ENCODE peak calls at places on chromosome 9, in six cellular contexts. One of them, this sample, is unnamed.

GRCh38 chr9:130212543-130213297 is 40.5 kb downstream of the NCS1 start:
- DNase-seq in IMR-90: no peak
- DNase-seq in H1: no peak
- DNase-seq in suprapubic skin: peak
- DNase-seq in heart left ventricle: no peak
- DNase-seq in vagina: no peak
- DNase-seq in this sample: no peak

GRCh38 chr9:1042466-1042865 is 7.7 kb upstream of the DMRT2 start:
- DNase-seq in IMR-90: no peak
- DNase-seq in H1: peak
- DNase-seq in suprapubic skin: no peak
- DNase-seq in heart left ventricle: no peak
- DNase-seq in vagina: no peak
- DNase-seq in this sample: no peak

GRCh38 chr9:81490605-81491331 is 198.6 kb downstream of the TLE1 start:
- DNase-seq in IMR-90: peak
- DNase-seq in H1: no peak
- DNase-seq in suprapubic skin: no peak
- DNase-seq in heart left ventricle: no peak
- DNase-seq in vagina: no peak
- DNase-seq in this sample: no peak

GRCh38 chr9:8486095-8486494 is 686.5 kb upstream of the DMAC1 start:
- DNase-seq in IMR-90: no peak
- DNase-seq in H1: peak
- DNase-seq in suprapubic skin: no peak
- DNase-seq in heart left ventricle: peak
- DNase-seq in vagina: no peak
- DNase-seq in this sample: no peak

GRCh38 chr9:21589344-21590056 is 107.4 kb upstream of the IFNE start:
- DNase-seq in IMR-90: no peak
- DNase-seq in H1: no peak
- DNase-seq in suprapubic skin: no peak
- DNase-seq in heart left ventricle: no peak
- DNase-seq in vagina: no peak
- DNase-seq in this sample: no peak

GRCh38 chr9:137199411-137200121 is 975 bp downstream of the TPRN start:
- DNase-seq in IMR-90: peak
- DNase-seq in H1: peak
- DNase-seq in suprapubic skin: no peak
- DNase-seq in heart left ventricle: no peak
- DNase-seq in vagina: no peak
- DNase-seq in this sample: no peak

GRCh38 chr9:137286980-137287383 is 9.5 kb downstream of the TOR4A start:
- DNase-seq in IMR-90: peak
- DNase-seq in H1: peak
- DNase-seq in suprapubic skin: peak
- DNase-seq in heart left ventricle: peak
- DNase-seq in vagina: no peak
- DNase-seq in this sample: no peak

GRCh38 chr9:121324316-121324715 is 45.7 kb downstream of the STOM start:
- DNase-seq in IMR-90: no peak
- DNase-seq in H1: no peak
- DNase-seq in suprapubic skin: no peak
- DNase-seq in heart left ventricle: no peak
- DNase-seq in vagina: no peak
- DNase-seq in this sample: no peak

GRCh38 chr9:19663554-19663953 is 125.3 kb downstream of the SLC24A2 start:
- DNase-seq in IMR-90: no peak
- DNase-seq in H1: no peak
- DNase-seq in suprapubic skin: no peak
- DNase-seq in heart left ventricle: no peak
- DNase-seq in vagina: no peak
- DNase-seq in this sample: no peak

GRCh38 chr9:98379572-98379971 is 124.1 kb upstream of the TBC1D2 start:
- DNase-seq in IMR-90: no peak
- DNase-seq in H1: no peak
- DNase-seq in suprapubic skin: no peak
- DNase-seq in heart left ventricle: no peak
- DNase-seq in vagina: no peak
- DNase-seq in this sample: no peak

GRCh38 chr9:70609542-70610286 is 195.3 kb upstream of the KLF9 start:
- DNase-seq in IMR-90: peak
- DNase-seq in H1: no peak
- DNase-seq in suprapubic skin: no peak
- DNase-seq in heart left ventricle: peak
- DNase-seq in vagina: no peak
- DNase-seq in this sample: peak

GRCh38 chr9:128322342-128323191 is at the start of the genes COQ4 and TRUB2:
- DNase-seq in IMR-90: peak
- DNase-seq in H1: peak
- DNase-seq in suprapubic skin: peak
- DNase-seq in heart left ventricle: peak
- DNase-seq in vagina: no peak
- DNase-seq in this sample: peak

GRCh38 chr9:36327903-36328302 is 69.7 kb upstream of the GNE start:
- DNase-seq in IMR-90: peak
- DNase-seq in H1: no peak
- DNase-seq in suprapubic skin: no peak
- DNase-seq in heart left ventricle: no peak
- DNase-seq in vagina: no peak
- DNase-seq in this sample: no peak

GRCh38 chr9:1505489-1505888 is 455.3 kb downstream of the DMRT2 start:
- DNase-seq in IMR-90: no peak
- DNase-seq in H1: no peak
- DNase-seq in suprapubic skin: no peak
- DNase-seq in heart left ventricle: no peak
- DNase-seq in vagina: no peak
- DNase-seq in this sample: no peak

GRCh38 chr9:89593776-89594427 is 10.9 kb upstream of the GADD45G start:
- DNase-seq in IMR-90: peak
- DNase-seq in H1: peak
- DNase-seq in suprapubic skin: no peak
- DNase-seq in heart left ventricle: no peak
- DNase-seq in vagina: peak
- DNase-seq in this sample: no peak

GRCh38 chr9:14865206-14865605 is 45.0 kb downstream of the FREM1 start:
- DNase-seq in IMR-90: no peak
- DNase-seq in H1: no peak
- DNase-seq in suprapubic skin: no peak
- DNase-seq in heart left ventricle: no peak
- DNase-seq in vagina: no peak
- DNase-seq in this sample: no peak

GRCh38 chr9:131734165-131734610 is 5.7 kb downstream of the RAPGEF1 start:
- DNase-seq in IMR-90: no peak
- DNase-seq in H1: no peak
- DNase-seq in suprapubic skin: no peak
- DNase-seq in heart left ventricle: no peak
- DNase-seq in vagina: no peak
- DNase-seq in this sample: peak

GRCh38 chr9:68981825-68982224 is 32.1 kb downstream of the PRKACG start:
- DNase-seq in IMR-90: no peak
- DNase-seq in H1: no peak
- DNase-seq in suprapubic skin: no peak
- DNase-seq in heart left ventricle: no peak
- DNase-seq in vagina: no peak
- DNase-seq in this sample: no peak

GRCh38 chr9:89943728-89944127 is 338.9 kb downstream of the GADD45G start:
- DNase-seq in IMR-90: no peak
- DNase-seq in H1: no peak
- DNase-seq in suprapubic skin: no peak
- DNase-seq in heart left ventricle: no peak
- DNase-seq in vagina: no peak
- DNase-seq in this sample: no peak

GRCh38 chr9:106869028-106869427 is 6.1 kb downstream of the ZNF462 start:
- DNase-seq in IMR-90: no peak
- DNase-seq in H1: no peak
- DNase-seq in suprapubic skin: no peak
- DNase-seq in heart left ventricle: no peak
- DNase-seq in vagina: no peak
- DNase-seq in this sample: no peak

GRCh38 chr9:123267481-123268239 is 726 bp downstream of the STRBP start:
- DNase-seq in IMR-90: no peak
- DNase-seq in H1: no peak
- DNase-seq in suprapubic skin: peak
- DNase-seq in heart left ventricle: peak
- DNase-seq in vagina: no peak
- DNase-seq in this sample: no peak

GRCh38 chr9:123268240-123268949 is at the start of gene STRBP:
- DNase-seq in IMR-90: peak
- DNase-seq in H1: peak
- DNase-seq in suprapubic skin: peak
- DNase-seq in heart left ventricle: peak
- DNase-seq in vagina: no peak
- DNase-seq in this sample: peak

GRCh38 chr9:123269316-123269715 is 930 bp upstream of the STRBP start:
- DNase-seq in IMR-90: no peak
- DNase-seq in H1: no peak
- DNase-seq in suprapubic skin: no peak
- DNase-seq in heart left ventricle: no peak
- DNase-seq in vagina: no peak
- DNase-seq in this sample: no peak

GRCh38 chr9:123266655-123267421 is 1.5 kb downstream of the STRBP start:
- DNase-seq in IMR-90: no peak
- DNase-seq in H1: no peak
- DNase-seq in suprapubic skin: no peak
- DNase-seq in heart left ventricle: no peak
- DNase-seq in vagina: no peak
- DNase-seq in this sample: no peak

GRCh38 chr9:123268950-123269302 is 540 bp upstream of the STRBP start:
- DNase-seq in IMR-90: no peak
- DNase-seq in H1: no peak
- DNase-seq in suprapubic skin: no peak
- DNase-seq in heart left ventricle: no peak
- DNase-seq in vagina: no peak
- DNase-seq in this sample: no peak
- H3K27ac ChIP-seq in IMR-90: no peak
- H3K27ac ChIP-seq in H1: no peak
- H3K27ac ChIP-seq in suprapubic skin: peak
- H3K27ac ChIP-seq in heart left ventricle: peak
- H3K27ac ChIP-seq in vagina: peak
- H3K27ac ChIP-seq in this sample: peak

DNA sequence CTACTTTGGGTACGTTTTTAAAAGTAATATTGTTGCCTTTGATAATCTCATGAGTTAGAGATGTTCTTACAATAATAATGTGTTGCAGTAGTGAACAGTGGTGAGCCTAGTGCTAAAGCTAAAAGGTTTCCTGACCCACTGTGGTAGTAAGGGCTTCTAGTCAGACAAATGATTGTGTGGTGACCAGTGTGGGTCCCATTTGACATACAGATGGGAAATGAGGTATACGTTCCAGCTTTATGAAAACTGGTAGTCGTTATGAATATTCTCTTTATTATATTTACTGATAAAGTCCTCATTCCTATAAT is 1.8 kb upstream of the RFX3 start:
- DNase-seq in IMR-90: no peak
- DNase-seq in H1: no peak
- DNase-seq in suprapubic skin: no peak
- DNase-seq in heart left ventricle: no peak
- DNase-seq in vagina: no peak
- DNase-seq in this sample: no peak
- TF ChIP-seq POLR2A in IMR-90: no peak
- TF ChIP-seq POLR2A in H1: no peak
- TF ChIP-seq POLR2A in suprapubic skin: no peak
- TF ChIP-seq POLR2A in heart left ventricle: no peak
- TF ChIP-seq POLR2A in vagina: no peak
- TF ChIP-seq POLR2A in this sample: no peak

GRCh38 chr9:33105504-33105903 is 29.0 kb upstream of the SMU1 start:
- DNase-seq in IMR-90: no peak
- DNase-seq in H1: no peak
- DNase-seq in suprapubic skin: no peak
- DNase-seq in heart left ventricle: no peak
- DNase-seq in vagina: no peak
- DNase-seq in this sample: no peak

GRCh38 chr9:33102551-33103210 is 26.2 kb upstream of the SMU1 start:
- DNase-seq in IMR-90: no peak
- DNase-seq in H1: no peak
- DNase-seq in suprapubic skin: no peak
- DNase-seq in heart left ventricle: no peak
- DNase-seq in vagina: no peak
- DNase-seq in this sample: no peak

GRCh38 chr9:33103381-33104110 is 27.1 kb upstream of the SMU1 start:
- DNase-seq in IMR-90: no peak
- DNase-seq in H1: no peak
- DNase-seq in suprapubic skin: no peak
- DNase-seq in heart left ventricle: no peak
- DNase-seq in vagina: no peak
- DNase-seq in this sample: no peak

GRCh38 chr9:33105939-33106338 is 29.5 kb upstream of the SMU1 start:
- DNase-seq in IMR-90: peak
- DNase-seq in H1: no peak
- DNase-seq in suprapubic skin: no peak
- DNase-seq in heart left ventricle: no peak
- DNase-seq in vagina: no peak
- DNase-seq in this sample: no peak

DNA sequence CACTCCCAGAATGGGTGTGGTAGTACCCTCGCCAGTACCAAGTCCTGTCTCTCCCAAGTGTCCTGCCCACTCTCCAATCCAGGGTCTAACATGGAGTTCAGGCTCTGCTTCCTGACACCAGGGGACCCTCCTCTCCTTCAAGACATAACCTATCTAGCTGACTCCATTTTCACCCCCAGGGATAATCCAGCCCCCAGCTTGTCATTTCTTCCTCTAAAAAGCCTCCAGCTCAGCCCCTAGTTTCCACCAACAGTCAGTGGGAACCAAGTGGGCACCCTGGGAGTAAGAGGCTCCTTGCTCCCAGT is 27.6 kb upstream of the SMU1 start:
- DNase-seq in IMR-90: no peak
- DNase-seq in H1: no peak
- DNase-seq in suprapubic skin: no peak
- DNase-seq in heart left ventricle: no peak
- DNase-seq in vagina: no peak
- DNase-seq in this sample: no peak
- H3K27ac ChIP-seq in IMR-90: no peak
- H3K27ac ChIP-seq in H1: no peak
- H3K27ac ChIP-seq in suprapubic skin: no peak
- H3K27ac ChIP-seq in heart left ventricle: peak
- H3K27ac ChIP-seq in vagina: no peak
- H3K27ac ChIP-seq in this sample: peak

DNA sequence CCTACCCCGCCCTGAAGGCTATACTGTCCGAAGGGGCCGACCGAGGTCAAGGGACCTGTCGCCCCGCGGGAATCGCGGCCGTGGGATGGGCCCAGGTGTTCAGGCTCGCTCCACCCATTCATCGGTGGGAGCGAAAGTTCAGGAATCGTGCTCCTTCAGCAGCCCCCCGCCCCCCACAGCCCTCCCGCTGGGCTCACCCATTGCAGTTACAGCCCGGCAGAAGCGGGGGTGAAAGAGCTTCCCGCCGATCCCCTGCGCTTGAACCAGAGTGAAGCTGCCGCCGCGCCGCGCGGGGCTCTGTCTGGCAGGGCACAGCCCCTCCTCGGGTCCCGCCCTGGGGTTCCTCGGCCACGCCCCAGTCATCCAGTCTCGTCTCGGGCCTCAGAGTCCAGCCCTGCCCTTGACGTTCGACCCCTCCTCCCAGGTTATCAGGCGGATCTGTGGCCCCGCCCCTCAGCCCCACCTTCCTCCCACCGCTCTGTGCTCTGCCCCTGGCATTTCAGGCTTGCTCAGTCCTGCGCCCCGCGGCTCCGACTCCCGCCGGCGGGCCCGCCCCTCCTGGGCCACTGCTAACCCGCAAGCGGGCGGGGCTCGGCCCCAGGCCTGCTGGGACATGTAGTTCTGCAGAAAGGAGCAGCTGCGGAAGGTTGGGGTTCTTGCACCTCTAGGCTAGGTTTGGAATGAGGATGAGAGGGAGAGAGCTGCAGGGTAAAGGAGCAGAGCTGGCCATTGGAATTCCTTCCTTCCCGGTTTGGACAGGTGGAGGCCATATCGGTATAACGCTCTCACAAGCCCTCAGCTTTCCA is at the start of gene MYORG:
- DNase-seq in IMR-90: peak
- DNase-seq in H1: peak
- DNase-seq in suprapubic skin: peak
- DNase-seq in heart left ventricle: peak
- DNase-seq in vagina: peak
- DNase-seq in this sample: peak
- TF ChIP-seq POLR2A in IMR-90: no peak
- TF ChIP-seq POLR2A in H1: no peak
- TF ChIP-seq POLR2A in suprapubic skin: peak
- TF ChIP-seq POLR2A in heart left ventricle: peak
- TF ChIP-seq POLR2A in vagina: no peak
- TF ChIP-seq POLR2A in this sample: peak